ENCODE peak calls at places on chromosomes 4 and X, in four cellular contexts. Z is dorsolateral prefrontal cortex, S is astrocyte of the spinal cord, L is ascending aorta. P is an unnamed sample.

GRCh38 chrX:138849521-138849920 is 138.0 kb upstream of the FGF13 start:
- DNase-seq in Z (no peak), S (no peak), L (no peak), P (no peak)

GRCh38 chrX:1264556-1264955 is 4.1 kb upstream of the CSF2RA start:
- DNase-seq in Z (no peak), S (no peak), L (no peak), P (no peak)

GRCh38 chr4:72318771-72319170 is 250.2 kb downstream of the ADAMTS3 start:
- DNase-seq in Z (no peak), S (peak), L (no peak), P (no peak)

GRCh38 chrX:1026263-1027015 is 186.0 kb downstream of the CRLF2 start:
- DNase-seq in Z (no peak), S (no peak), L (no peak), P (no peak)

GRCh38 chr4:120916937-120917336 is 5.6 kb downstream of the PRDM5 start:
- DNase-seq in Z (no peak), S (no peak), L (no peak), P (no peak)

GRCh38 chr4:7988437-7988836 is 48.8 kb upstream of the AFAP1 start:
- DNase-seq in Z (no peak), S (no peak), L (no peak), P (no peak)

GRCh38 chr4:2804449-2804972 is 11.6 kb downstream of the SH3BP2 start:
- DNase-seq in Z (no peak), S (no peak), L (no peak), P (no peak)

GRCh38 chr4:7831330-7831729 is 108.3 kb downstream of the AFAP1 start:
- DNase-seq in Z (no peak), S (peak), L (no peak), P (no peak)

GRCh38 chrX:85988353-85988752 is 59.0 kb downstream of the CHM start:
- DNase-seq in Z (no peak), S (no peak), L (no peak), P (no peak)

GRCh38 chrX:55127692-55128091 is 38.9 kb downstream of the PAGE2 start:
- DNase-seq in Z (no peak), S (no peak), L (no peak), P (no peak)

GRCh38 chrX:124406294-124407013 is 60.1 kb downstream of the SH2D1A start:
- DNase-seq in Z (no peak), S (peak), L (no peak), P (peak)

GRCh38 chr4:125838239-125838601 is 523.5 kb downstream of the FAT4 start:
- DNase-seq in Z (no peak), S (no peak), L (no peak), P (no peak)

GRCh38 chr4:39043058-39043696 is 11.0 kb upstream of the TMEM156 start:
- DNase-seq in Z (no peak), S (no peak), L (no peak), P (no peak)

GRCh38 chr4:173538148-173538902 is 8.3 kb upstream of the HAND2 start:
- DNase-seq in Z (no peak), S (no peak), L (peak), P (peak)

GRCh38 chr4:40737882-40738281 is 11.9 kb upstream of the NSUN7 start:
- DNase-seq in Z (no peak), S (no peak), L (no peak), P (no peak)

GRCh38 chr4:125244848-125245450 is 69.8 kb upstream of the FAT4 start:
- DNase-seq in Z (no peak), S (peak), L (no peak), P (no peak)

GRCh38 chr4:100429616-100430015 is 88.2 kb downstream of the EMCN start:
- DNase-seq in Z (no peak), S (no peak), L (no peak), P (no peak)

GRCh38 chrX:5236096-5236495 is 992.6 kb downstream of the NLGN4X start:
- DNase-seq in Z (no peak), S (no peak), L (no peak), P (no peak)
- TF ChIP-seq CTCF in Z (peak), S (no peak), L (no peak), P (peak)

GRCh38 chr4:66164869-66165268 is 494.6 kb upstream of the EPHA5 start:
- DNase-seq in Z (no peak), S (no peak), L (no peak), P (no peak)

GRCh38 chr4:66169341-66169740 is 499.1 kb upstream of the EPHA5 start:
- DNase-seq in Z (no peak), S (peak), L (no peak), P (no peak)
- TF ChIP-seq CTCF in Z (no peak), S (peak), L (no peak), P (peak)

DNA sequence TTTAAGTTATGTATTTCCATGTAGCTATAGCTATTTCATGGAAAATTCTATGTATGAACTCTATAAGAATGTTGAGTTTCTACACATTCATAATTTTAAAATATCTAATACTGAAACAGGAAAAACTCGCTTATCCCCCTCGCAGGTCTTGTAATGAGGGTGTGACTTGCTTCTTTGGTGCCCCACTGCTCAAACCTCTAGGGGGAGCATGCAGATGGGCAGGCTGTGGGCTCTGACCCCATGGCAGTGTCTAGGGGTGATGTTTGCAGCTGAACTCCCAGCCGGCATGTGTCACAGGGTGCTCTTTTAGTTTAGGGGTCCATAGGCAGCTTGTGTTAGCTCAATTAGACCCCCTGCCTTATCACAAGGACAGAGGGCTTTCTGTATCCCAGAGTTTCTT is 1825.7 kb upstream of the ADGRL3 start:
- DNase-seq in Z (no peak), S (no peak), L (no peak), P (no peak)
- TF ChIP-seq CTCF in Z (no peak), S (no peak), L (no peak), P (peak)

DNA sequence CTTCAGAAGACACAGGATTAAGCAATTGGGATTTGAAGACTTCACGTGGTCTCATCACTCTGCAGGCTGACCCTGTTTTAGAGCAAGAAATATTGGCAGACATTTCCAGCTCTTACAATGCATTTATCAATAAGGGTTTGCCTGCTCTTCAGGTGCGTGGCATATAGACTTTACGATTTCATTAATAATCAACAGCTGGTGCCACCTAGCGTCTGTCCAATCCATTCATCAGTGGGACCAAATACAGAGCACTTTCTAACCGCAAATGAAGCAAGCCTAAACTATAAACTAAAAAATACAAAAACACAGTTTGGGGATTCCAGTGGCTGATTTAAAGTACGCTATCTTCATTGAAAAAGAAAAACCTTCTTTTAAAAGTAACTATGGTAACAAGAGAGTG is 125.4 kb upstream of the DMD start:
- DNase-seq in Z (no peak), S (peak), L (no peak), P (no peak)
- TF ChIP-seq CTCF in Z (peak), S (peak), L (peak), P (peak)

DNA sequence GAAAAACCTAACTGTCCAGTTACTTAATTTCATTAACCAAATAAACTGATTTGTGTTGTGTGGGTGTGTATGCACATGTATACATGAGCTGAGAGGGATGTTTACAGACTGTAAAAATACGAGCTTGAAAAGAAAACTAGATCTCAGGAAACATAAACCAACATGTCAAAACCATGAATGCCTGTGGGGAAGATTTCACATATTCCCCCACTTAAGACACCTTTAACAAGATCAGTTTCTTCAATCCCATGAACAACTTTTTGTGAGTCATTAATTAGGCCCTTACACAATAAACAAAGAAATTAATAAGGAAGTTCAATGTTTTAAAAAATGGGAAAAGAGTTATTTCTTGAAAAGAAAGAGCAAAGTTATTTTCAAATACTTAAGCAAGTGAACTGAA is 170.8 kb downstream of the ZNF674 start:
- DNase-seq in Z (no peak), S (no peak), L (no peak), P (no peak)
- TF ChIP-seq CTCF in Z (no peak), S (no peak), L (no peak), P (no peak)